ENCODE peak calls at places on chromosomes 13 and 19, in five cellular contexts. U is H1, R is K562, Z is HepG2, O is GM12878. V is an unnamed sample.

GRCh38 chr19:44582581-44583265 is 30.6 kb upstream of the IGSF23 start:
- DNase-seq in O (no peak), Z (no peak), R (peak; percentile 73), U (peak; percentile 91), V (peak; percentile 36)

GRCh38 chr19:36483653-36484052 is 5.7 kb downstream of the ZNF566 start:
- DNase-seq in Z (no peak), U (no peak), O (no peak), R (no peak), V (no peak)

GRCh38 chr13:111345682-111346081 is 25.2 kb downstream of the TEX29 start:
- DNase-seq in U (no peak), R (no peak), O (no peak), Z (no peak), V (no peak)

GRCh38 chr13:46168818-46169217 is 13.2 kb downstream of the LCP1 start:
- DNase-seq in O (no peak), Z (no peak), R (no peak), U (no peak), V (no peak)

GRCh38 chr13:109180905-109181425 is 551.6 kb downstream of the MYO16 start:
- DNase-seq in R (no peak), U (no peak), Z (peak; percentile 6), O (no peak), V (peak; percentile 24)

GRCh38 chr19:15241259-15241658 is 9.0 kb upstream of the EPHX3 start:
- DNase-seq in O (no peak), U (no peak), Z (no peak), R (no peak), V (no peak)

GRCh38 chr13:77697208-77698103 is at the start of gene SLAIN1:
- DNase-seq in Z (peak; percentile 15), R (peak; percentile 74), O (no peak), U (peak; percentile 85), V (no peak)

GRCh38 chr19:3367572-3368440 is 1.4 kb downstream of the NFIC start:
- DNase-seq in O (no peak), Z (no peak), U (no peak), R (peak; percentile 50), V (no peak)

GRCh38 chr19:41311613-41312012 is 1.6 kb downstream of the CCDC97 start:
- DNase-seq in R (no peak), Z (no peak), U (no peak), O (no peak), V (no peak)

GRCh38 chr13:83325454-83325853 is 556.8 kb downstream of the SLITRK1 start:
- DNase-seq in R (no peak), Z (no peak), U (no peak), O (no peak), V (no peak)

GRCh38 chr13:80783926-80784325 is 443.0 kb upstream of the SPRY2 start:
- DNase-seq in O (no peak), Z (no peak), R (no peak), U (no peak), V (no peak)

GRCh38 chr13:47069133-47069532 is 172.3 kb upstream of the HTR2A start:
- DNase-seq in R (no peak), O (no peak), Z (no peak), U (no peak), V (no peak)

GRCh38 chr13:106047859-106048258 is 487.6 kb downstream of the EFNB2 start:
- DNase-seq in Z (no peak), U (no peak), O (no peak), R (no peak), V (no peak)

GRCh38 chr19:8571006-8571411 is 6.2 kb downstream of the MYO1F start:
- DNase-seq in R (no peak), O (no peak), Z (peak; percentile 34), U (no peak), V (no peak)

GRCh38 chr19:15248106-15248505 is 15.9 kb upstream of the EPHX3 start:
- DNase-seq in Z (no peak), R (no peak), U (no peak), O (no peak), V (no peak)

GRCh38 chr13:19183676-19184075 is 2.1 kb upstream of the TUBA3C start:
- DNase-seq in O (no peak), R (no peak), Z (no peak), U (no peak), V (no peak)

GRCh38 chr19:460877-461609 is at the start of gene SHC2:
- DNase-seq in U (no peak), R (peak; percentile 42), Z (no peak), O (no peak), V (no peak)
- TF ChIP-seq POLR2A in U (no peak), R (no peak), Z (no peak), O (no peak), V (no peak)

GRCh38 chr19:50702870-50703829 is 16.5 kb downstream of the SHANK1 start:
- DNase-seq in O (no peak), U (no peak), Z (no peak), R (no peak), V (no peak)

GRCh38 chr19:50703915-50704548 is 15.6 kb downstream of the SHANK1 start:
- DNase-seq in U (no peak), O (no peak), Z (peak; percentile 10), R (peak; percentile 72), V (peak; percentile 26)

GRCh38 chr19:50708179-50708879 is 11.3 kb downstream of the SHANK1 start:
- DNase-seq in R (no peak), Z (no peak), O (no peak), U (no peak), V (no peak)

GRCh38 chr19:50706387-50706786 is 13.2 kb downstream of the SHANK1 start:
- DNase-seq in Z (no peak), U (no peak), R (no peak), O (no peak), V (no peak)

GRCh38 chr19:50705422-50706019 is 14.1 kb downstream of the SHANK1 start:
- DNase-seq in O (peak; percentile 21), R (peak; percentile 82), U (peak; percentile 67), Z (peak; percentile 18), V (peak; percentile 56)
- TF ChIP-seq SIN3A in O (no peak), R (no peak), U (no peak), Z (no peak), V (no peak)

GRCh38 chr13:49374585-49375290 is 69.1 kb downstream of the CAB39L start:
- DNase-seq in R (peak; percentile 17), U (no peak), Z (no peak), O (no peak), V (no peak)
- TF ChIP-seq ATF3 in R (no peak), U (no peak), Z (no peak), O (no peak), V (no peak)

GRCh38 chr13:42270857-42271215 is 1.1 kb upstream of the AKAP11 start:
- DNase-seq in Z (no peak), R (no peak), O (no peak), U (no peak), V (no peak)

GRCh38 chr13:42270160-42270856 is 1.6 kb upstream of the AKAP11 start:
- DNase-seq in U (no peak), O (no peak), Z (no peak), R (no peak), V (no peak)

GRCh38 chr13:42272776-42273175 is 824 bp downstream of the AKAP11 start:
- DNase-seq in Z (no peak), R (no peak), U (no peak), O (no peak), V (no peak)

GRCh38 chr13:42271337-42272114 is 426 bp upstream of the AKAP11 start:
- DNase-seq in U (peak; percentile 89), R (peak; percentile 93), Z (peak; percentile 87), O (peak; percentile 94), V (peak; percentile 96)

GRCh38 chr13:42272115-42272756 is at the start of gene AKAP11:
- DNase-seq in U (peak; percentile 73), O (no peak), R (peak; percentile 21), Z (peak; percentile 15), V (no peak)
- TF ChIP-seq POLR2A in U (no peak), O (peak; percentile 82), R (peak; percentile 62), Z (no peak), V (peak; percentile 25)

GRCh38 chr19:47663435-47663910 is 49.7 kb upstream of the EHD2 start:
- DNase-seq in O (no peak), U (no peak), R (no peak), Z (peak; percentile 14), V (no peak)
- TF ChIP-seq SIN3A in O (no peak), U (no peak), R (no peak), Z (no peak), V (no peak)

DNA sequence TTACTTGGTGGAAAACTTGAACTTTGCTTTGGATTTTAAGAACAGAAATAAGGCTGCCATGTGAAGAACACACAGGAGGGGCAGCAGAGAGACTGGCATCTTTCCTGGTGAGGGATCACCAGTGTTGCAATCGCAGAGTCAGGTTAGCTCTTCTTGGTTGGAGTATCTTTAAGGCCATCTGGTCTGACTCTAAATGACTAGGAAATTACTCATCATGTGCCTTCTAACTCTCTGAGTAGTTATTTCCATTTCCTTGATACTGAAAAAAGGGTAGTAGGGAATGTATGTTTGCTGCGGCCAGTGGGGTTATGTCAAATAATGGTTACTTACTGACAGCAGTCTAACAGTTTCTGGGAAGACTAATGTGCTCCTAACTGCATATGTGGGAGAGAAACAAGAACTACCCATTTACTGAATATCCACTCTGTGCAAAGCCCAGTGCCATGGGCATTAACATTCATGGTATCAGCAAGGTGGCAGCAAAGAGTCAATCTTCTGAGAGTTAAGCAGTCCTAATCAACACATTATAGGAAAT is 122.1 kb downstream of the COG6 start:
- DNase-seq in R (no peak), U (no peak), Z (no peak), O (no peak), V (peak; percentile 32)
- TF ChIP-seq ATF3 in R (no peak), U (no peak), Z (no peak), O (no peak), V (no peak)

GRCh38 chr19:58558623-58559274 is 338 bp upstream of the UBE2M start:
- DNase-seq in O (peak; percentile 95), R (peak; percentile 92), U (peak; percentile 100), Z (peak; percentile 95), V (peak; percentile 98)
- TF ChIP-seq POLR2A in O (peak; percentile 83), R (no peak), U (peak; percentile 78), Z (no peak), V (no peak)